ENCODE peak calls at places on chromosomes 1 and 21, in four cellular contexts. I, K, Q and Y are unnamed samples.

GRCh38 chr1:64864018-64864945 is 102.1 kb downstream of the JAK1 start:
- DNase-seq in I (peak), K (peak), Q (no peak), Y (peak)

GRCh38 chr1:182671779-182672486 is 12.5 kb downstream of the RGS8 start:
- DNase-seq in I (peak), K (no peak), Q (no peak), Y (no peak)

GRCh38 chr1:41902125-41902524 is 16.6 kb downstream of the HIVEP3 start:
- DNase-seq in I (no peak), K (peak), Q (peak), Y (peak)

GRCh38 chr1:29490204-29490934 is 254.0 kb downstream of the PTPRU start:
- DNase-seq in I (no peak), K (no peak), Q (no peak), Y (no peak)

GRCh38 chr21:34733866-34734265 is 65.1 kb downstream of the CLIC6 start:
- DNase-seq in I (no peak), K (no peak), Q (no peak), Y (no peak)

GRCh38 chr1:247429526-247429925 is 13.6 kb downstream of the NLRP3 start:
- DNase-seq in I (no peak), K (no peak), Q (no peak), Y (no peak)

GRCh38 chr1:244665771-244666217 is 12.9 kb downstream of the DESI2 start:
- DNase-seq in I (no peak), K (no peak), Q (peak), Y (no peak)

GRCh38 chr1:2322065-2322571 is 69.2 kb downstream of the MORN1 start:
- DNase-seq in I (no peak), K (no peak), Q (peak), Y (no peak)

GRCh38 chr1:1910651-1911389 is 4.2 kb upstream of the CALML6 start:
- DNase-seq in I (no peak), K (no peak), Q (no peak), Y (no peak)

GRCh38 chr1:197917813-197918646 is 858 bp downstream of the LHX9 start:
- DNase-seq in I (peak), K (peak), Q (peak), Y (no peak)

GRCh38 chr1:160271025-160271424 is 8.7 kb upstream of the DCAF8 start:
- DNase-seq in I (no peak), K (no peak), Q (no peak), Y (no peak)

GRCh38 chr1:240244968-240245628 is 153.4 kb downstream of the FMN2 start:
- DNase-seq in I (no peak), K (no peak), Q (no peak), Y (no peak)

GRCh38 chr1:48061162-48062136 is 64.3 kb upstream of the TRABD2B start:
- DNase-seq in I (no peak), K (peak), Q (peak), Y (peak)

GRCh38 chr1:225498539-225499135 is 70.8 kb upstream of the LBR start:
- DNase-seq in I (no peak), K (no peak), Q (no peak), Y (no peak)

GRCh38 chr1:110443393-110443918 is 7.5 kb upstream of the PROK1 start:
- DNase-seq in I (no peak), K (no peak), Q (no peak), Y (no peak)

GRCh38 chr1:152110860-152111514 is 4.3 kb downstream of the TCHH start:
- DNase-seq in I (no peak), K (peak), Q (peak), Y (peak)

GRCh38 chr1:82755671-82756070 is 954.9 kb downstream of the ADGRL2 start:
- DNase-seq in I (no peak), K (no peak), Q (no peak), Y (no peak)

GRCh38 chr21:42846221-42846620 is 33.1 kb downstream of the WDR4 start:
- DNase-seq in I (no peak), K (no peak), Q (no peak), Y (no peak)

GRCh38 chr1:41587791-41588190 is 103.3 kb upstream of the EDN2 start:
- DNase-seq in I (no peak), K (no peak), Q (no peak), Y (no peak)

GRCh38 chr1:226325178-226325577 is 16.2 kb upstream of the LIN9 start:
- DNase-seq in I (no peak), K (peak), Q (no peak), Y (no peak)

GRCh38 chr21:38999148-38999547 is 184.1 kb downstream of the PSMG1 start:
- DNase-seq in I (no peak), K (no peak), Q (no peak), Y (no peak)

GRCh38 chr1:216456682-216457081 is 33.4 kb upstream of the USH2A start:
- DNase-seq in I (no peak), K (no peak), Q (no peak), Y (no peak)

GRCh38 chr1:76408303-76408702 is 333.8 kb downstream of the ST6GALNAC3 start:
- DNase-seq in I (no peak), K (no peak), Q (no peak), Y (no peak)

GRCh38 chr1:77504986-77505385 is 177.5 kb downstream of the ZZZ3 start:
- DNase-seq in I (no peak), K (no peak), Q (no peak), Y (no peak)

GRCh38 chr1:30868833-30869435 is 39.6 kb downstream of the SDC3 start:
- DNase-seq in I (peak), K (no peak), Q (no peak), Y (no peak)

GRCh38 chr1:223319913-223320600 is 43.9 kb downstream of the SUSD4 start:
- DNase-seq in I (no peak), K (no peak), Q (no peak), Y (no peak)

GRCh38 chr1:20322825-20323612 is 32.3 kb downstream of the VWA5B1 start:
- DNase-seq in I (no peak), K (no peak), Q (no peak), Y (no peak)

GRCh38 chr1:167090289-167090942 is at the start of gene GPA33:
- DNase-seq in I (no peak), K (no peak), Q (no peak), Y (no peak)

DNA sequence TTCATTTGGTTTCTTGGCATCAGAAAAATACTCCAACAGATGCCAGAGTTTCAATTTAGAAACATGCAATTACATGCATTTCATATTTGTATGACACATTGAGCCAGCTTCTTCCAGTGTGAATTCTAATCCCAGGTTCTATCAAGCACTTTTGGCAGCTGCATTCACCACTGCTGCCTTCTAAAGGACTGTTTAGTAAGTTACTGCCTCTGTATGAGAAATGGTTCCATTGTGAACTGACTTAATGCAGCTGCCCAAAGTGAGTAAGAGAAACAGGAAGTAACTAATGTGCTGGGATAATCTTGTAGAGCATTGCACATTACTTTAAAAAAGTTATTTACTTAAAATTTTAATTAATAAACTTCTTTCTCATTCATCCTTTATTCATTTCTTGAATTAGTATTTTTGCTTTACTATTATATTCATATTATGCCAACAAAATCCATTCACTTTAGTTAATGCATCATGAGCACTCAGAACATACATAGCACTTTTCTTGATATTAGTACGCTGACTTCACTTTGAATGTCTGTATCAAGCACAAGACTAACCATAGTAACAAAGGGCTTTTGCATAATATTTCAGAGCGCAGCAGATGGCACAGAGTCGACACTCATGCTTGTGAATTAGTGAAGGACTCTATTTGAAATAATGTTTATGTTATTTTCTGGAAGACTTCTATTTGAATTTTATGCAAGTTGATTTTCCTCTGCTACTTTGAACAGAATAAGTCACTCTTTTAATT is 9.9 kb downstream of the RGS18 start:
- DNase-seq in I (no peak), K (no peak), Q (no peak), Y (no peak)
- TF ChIP-seq CTCF in I (no peak), K (no peak), Q (no peak), Y (no peak)

GRCh38 chr1:54273092-54273836 is 73.3 kb downstream of the MRPL37 start:
- DNase-seq in I (no peak), K (no peak), Q (peak), Y (no peak)
- TF ChIP-seq CTCF in I (peak), K (no peak), Q (peak), Y (no peak)

DNA sequence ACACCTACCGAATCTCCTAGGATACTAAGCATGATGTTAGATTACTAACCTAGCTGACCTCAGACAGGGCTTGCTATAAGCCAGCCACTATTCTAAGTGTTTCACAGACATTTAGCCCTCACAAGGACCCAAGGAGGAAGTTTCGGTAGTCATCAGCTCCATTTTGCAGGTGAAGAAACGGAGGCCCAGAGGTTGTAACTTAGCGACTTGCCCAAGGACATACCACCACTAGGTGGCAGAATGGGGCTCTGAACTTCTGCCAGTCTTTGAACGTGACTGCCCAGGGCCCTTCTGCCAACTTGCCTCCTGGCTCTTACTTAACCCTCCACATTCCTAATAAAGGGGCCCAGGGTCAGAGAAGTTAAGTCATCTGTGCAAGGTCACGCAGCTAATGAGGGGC is 283.5 kb downstream of the C1orf94 start:
- DNase-seq in I (peak), K (peak), Q (peak), Y (peak)
- TF ChIP-seq CTCF in I (peak), K (peak), Q (peak), Y (peak)

DNA sequence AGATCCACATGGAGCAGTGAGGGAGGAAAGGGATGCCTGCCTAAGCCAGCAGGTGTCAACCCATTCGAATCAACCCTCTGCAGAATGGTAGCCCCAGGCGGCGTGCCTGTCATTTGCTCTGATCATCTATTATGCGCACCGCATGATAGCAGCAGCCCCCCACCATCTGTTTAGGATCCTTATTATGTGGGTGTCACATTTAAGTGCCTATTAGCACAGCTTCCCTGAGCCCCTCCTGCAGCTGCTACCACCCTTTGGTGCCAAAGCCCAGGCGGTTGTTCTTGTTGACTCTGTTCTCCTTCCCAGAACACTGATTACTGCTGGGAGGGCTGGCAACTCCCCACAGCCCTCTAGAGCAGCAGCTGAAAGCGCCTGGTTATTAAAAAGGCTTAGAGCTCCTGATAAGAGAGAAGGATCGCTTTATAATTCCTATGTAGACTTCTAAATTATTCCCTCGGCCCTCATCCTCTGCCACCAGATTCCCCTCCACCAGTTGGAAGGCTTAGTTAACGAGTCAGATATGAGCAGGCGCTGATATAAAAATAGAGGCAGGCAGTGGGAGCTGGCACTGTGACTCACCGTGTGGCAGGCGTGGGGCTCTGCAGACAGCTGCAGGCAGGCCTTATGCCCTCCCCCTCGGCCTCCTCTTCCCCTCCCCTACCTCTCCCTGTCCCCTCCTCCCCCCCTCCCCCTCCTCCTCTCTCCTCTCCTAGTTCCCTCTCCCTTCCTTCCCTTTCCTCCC is 23.0 kb downstream of the ACTA1 start:
- DNase-seq in I (no peak), K (peak), Q (no peak), Y (no peak)
- TF ChIP-seq CTCF in I (no peak), K (no peak), Q (no peak), Y (no peak)

GRCh38 chr1:51843948-51844347 is 34.6 kb downstream of the NRDC start:
- DNase-seq in I (no peak), K (no peak), Q (no peak), Y (no peak)

GRCh38 chr1:51842255-51842654 is 36.3 kb downstream of the NRDC start:
- DNase-seq in I (no peak), K (no peak), Q (no peak), Y (no peak)

GRCh38 chr1:51850420-51851297 is 27.9 kb downstream of the NRDC start:
- DNase-seq in I (no peak), K (no peak), Q (no peak), Y (no peak)

GRCh38 chr1:51851882-51852396 is 26.6 kb downstream of the NRDC start:
- DNase-seq in I (no peak), K (no peak), Q (no peak), Y (no peak)

GRCh38 chr1:51847294-51847920 is 31.1 kb downstream of the NRDC start:
- DNase-seq in I (no peak), K (no peak), Q (no peak), Y (no peak)
- TF ChIP-seq CTCF in I (no peak), K (no peak), Q (no peak), Y (no peak)

GRCh38 chr1:181504294-181505115 is 21.2 kb downstream of the CACNA1E start:
- DNase-seq in I (peak), K (peak), Q (peak), Y (peak)
- TF ChIP-seq CTCF in I (peak), K (no peak), Q (peak), Y (peak)

GRCh38 chr21:23578027-23578426 is 2029.3 kb downstream of the MRPL39 start:
- DNase-seq in I (no peak), K (no peak), Q (no peak), Y (no peak)
- TF ChIP-seq CTCF in I (no peak), K (no peak), Q (no peak), Y (no peak)